ENCODE peak calls at places on chromosome 15, in four cellular contexts. R, U, V and Q are unnamed samples.

GRCh38 chr15:69508659-69509058 is 56.0 kb downstream of the RPLP1 start:
- DNase-seq in V (no peak), R (no peak), U (no peak), Q (no peak)

GRCh38 chr15:75170711-75171341 is 30.9 kb upstream of the C15orf39 start:
- DNase-seq in U (no peak), R (no peak), V (no peak), Q (no peak)

GRCh38 chr15:63264685-63265302 is 12.6 kb upstream of the APH1B start:
- DNase-seq in U (peak; percentile 64), R (no peak), V (no peak), Q (peak; percentile 40)

GRCh38 chr15:101455291-101455916 is 34.1 kb downstream of the PCSK6 start:
- DNase-seq in V (no peak), U (no peak), R (peak; percentile 63), Q (peak; percentile 63)

GRCh38 chr15:32935139-32935538 is 217.3 kb downstream of the GREM1 start:
- DNase-seq in R (no peak), V (no peak), U (no peak), Q (no peak)

GRCh38 chr15:62648954-62649353 is 393.6 kb upstream of the TPM1 start:
- DNase-seq in U (peak; percentile 20), V (peak; percentile 35), R (no peak), Q (no peak)

GRCh38 chr15:82647045-82647834 is at the start of gene CPEB1:
- DNase-seq in R (peak; percentile 90), U (no peak), V (no peak), Q (peak; percentile 90)

GRCh38 chr15:73792429-73792828 is 39.3 kb upstream of the INSYN1 start:
- DNase-seq in R (no peak), U (no peak), V (no peak), Q (no peak)

GRCh38 chr15:37112171-37112570 is 11.8 kb upstream of the MEIS2 start:
- DNase-seq in R (no peak), U (no peak), V (no peak), Q (no peak)

DNA sequence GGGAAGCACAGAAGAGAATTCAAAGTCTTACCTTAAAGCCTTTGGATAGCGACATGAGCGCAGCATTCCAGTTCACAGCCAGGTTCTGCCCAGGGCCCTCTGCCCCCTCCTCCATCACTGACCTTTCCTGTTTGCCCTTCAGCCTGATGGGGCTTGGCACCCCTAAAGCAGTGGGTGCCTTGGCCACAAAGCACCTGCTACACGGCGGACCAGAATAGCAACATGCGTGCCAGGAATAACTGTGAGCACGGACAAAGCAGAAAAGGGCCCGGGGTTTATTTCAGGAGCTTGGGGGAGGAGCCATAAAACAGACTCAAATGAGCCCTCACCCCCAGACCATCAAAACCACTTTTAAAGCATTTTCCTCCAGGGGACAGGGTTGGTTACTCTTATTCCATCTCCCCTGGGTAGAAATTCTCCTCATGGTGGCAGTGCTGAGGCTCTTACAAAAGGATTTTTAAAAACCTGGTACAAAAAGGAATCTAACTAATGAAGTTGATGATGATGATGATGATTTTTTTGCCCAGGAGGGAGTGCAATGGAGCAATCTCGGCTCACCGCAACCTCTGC is 135.4 kb downstream of the KLF13 start:
- DNase-seq in R (no peak), U (no peak), V (no peak), Q (no peak)
- TF ChIP-seq NFIC in R (no peak), U (no peak), V (no peak), Q (no peak)

DNA sequence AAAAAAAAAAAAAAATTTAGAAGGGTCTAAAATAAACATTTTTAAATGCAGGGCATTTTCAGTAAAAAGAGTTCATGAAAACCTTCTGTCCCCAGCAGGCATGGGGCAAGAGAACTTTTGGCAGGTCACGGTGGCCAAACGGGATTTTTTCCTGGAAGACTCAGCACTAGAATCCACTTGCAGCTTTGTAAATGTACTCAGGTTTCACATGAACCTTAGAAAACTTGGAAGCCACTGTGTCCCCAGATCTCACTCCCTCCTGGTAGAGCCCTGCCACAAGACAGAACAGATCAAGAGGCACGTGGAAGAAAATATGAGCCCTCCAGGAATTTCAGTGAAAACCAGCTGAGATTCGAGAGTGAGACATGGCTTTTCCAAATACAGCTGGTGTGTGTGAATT is 2.1 kb upstream of the GNB5 start:
- DNase-seq in R (no peak), V (no peak), U (no peak), Q (no peak)
- TF ChIP-seq NFIC in R (no peak), V (no peak), U (no peak), Q (no peak)

DNA sequence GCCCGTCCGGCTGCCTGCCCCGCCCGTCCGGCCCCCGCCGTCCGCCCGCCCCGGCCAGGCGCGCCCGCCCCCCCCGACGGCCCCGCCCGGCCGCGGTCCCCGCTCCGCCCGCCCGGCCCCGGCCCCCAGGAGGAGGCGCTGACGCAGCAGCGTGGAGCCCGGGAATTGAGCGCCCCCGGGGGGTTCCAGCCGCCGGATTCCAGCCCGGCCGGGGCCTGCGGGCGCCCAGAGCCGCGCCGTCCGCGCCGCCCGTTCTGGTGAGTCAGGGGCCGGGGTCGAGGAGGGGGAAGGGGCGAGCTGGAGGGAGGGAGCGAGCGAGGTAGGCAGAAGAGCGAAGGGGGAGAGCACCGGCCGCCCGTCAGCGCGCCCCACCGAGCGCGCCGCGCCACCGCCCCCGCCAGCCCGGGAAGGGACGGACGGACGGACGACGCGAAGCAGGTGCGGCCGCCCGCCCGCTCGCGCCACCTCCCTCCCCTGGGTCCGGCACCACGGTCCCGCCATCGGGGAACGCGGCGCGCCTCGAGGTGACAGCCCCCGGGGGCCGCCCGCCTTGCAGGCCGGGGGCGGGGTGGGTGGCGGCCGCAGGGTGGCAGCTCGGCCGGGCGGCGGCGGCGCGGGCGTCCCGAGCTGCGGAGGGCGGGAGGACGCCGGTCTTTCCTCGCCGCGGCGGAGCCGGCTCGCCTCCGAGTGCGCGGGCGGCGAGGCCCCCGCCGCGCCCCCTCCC is 421 bp downstream of the BAHD1 start:
- DNase-seq in R (peak; percentile 53), U (no peak), V (no peak), Q (no peak)
- TF ChIP-seq NFIC in R (no peak), U (no peak), V (no peak), Q (no peak)

GRCh38 chr15:25465835-25466234 is 27.0 kb upstream of the UBE3A start:
- DNase-seq in V (no peak), U (no peak), R (no peak), Q (no peak)
- TF ChIP-seq NFIC in V (no peak), U (no peak), R (no peak), Q (no peak)

GRCh38 chr15:35325374-35325941 is 220.5 kb downstream of the DPH6 start:
- DNase-seq in U (no peak), V (no peak), R (no peak), Q (no peak)

GRCh38 chr15:35329521-35329921 is 216.4 kb downstream of the DPH6 start:
- DNase-seq in R (no peak), V (no peak), U (no peak), Q (no peak)

GRCh38 chr15:35327789-35328188 is 218.2 kb downstream of the DPH6 start:
- DNase-seq in R (no peak), V (no peak), U (no peak), Q (no peak)

GRCh38 chr15:35329993-35330695 is 215.8 kb downstream of the DPH6 start:
- DNase-seq in R (no peak), U (no peak), V (no peak), Q (no peak)

DNA sequence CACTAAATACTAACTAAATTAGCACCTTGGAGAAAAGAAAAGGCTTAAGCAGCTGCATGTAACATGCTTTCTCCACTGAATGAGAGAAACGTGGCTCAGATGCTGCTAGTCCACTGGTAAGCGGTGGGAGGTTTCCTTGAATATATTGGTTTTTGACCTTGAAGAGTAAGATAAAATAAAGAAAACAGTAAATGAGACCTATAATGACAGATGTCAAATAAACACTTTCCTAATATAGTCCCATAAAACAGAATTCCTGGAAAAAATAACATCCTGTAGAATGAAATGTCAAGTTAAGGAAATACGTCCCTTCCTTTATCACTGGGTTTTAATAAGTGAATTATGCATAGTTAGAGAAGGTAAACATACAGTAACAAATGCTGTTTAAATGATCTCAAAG is 215.0 kb downstream of the DPH6 start:
- DNase-seq in R (no peak), V (no peak), U (no peak), Q (no peak)
- TF ChIP-seq NFIC in R (no peak), V (no peak), U (no peak), Q (no peak)